ENCODE peak calls at places on chromosomes 2 and 18, in five cellular contexts. T, B, X, L and R are unnamed samples.

GRCh38 chr2:11482473-11483031 is 16.6 kb upstream of the E2F6 start:
- DNase-seq in T (no peak), L (no peak), B (no peak), X (no peak), R (no peak)

GRCh38 chr2:218028562-218029348 is 26.0 kb upstream of the TNS1 start:
- DNase-seq in T (peak), X (no peak), B (no peak), L (peak), R (no peak)

GRCh38 chr18:59383831-59384230 is 24.8 kb upstream of the LMAN1 start:
- DNase-seq in B (no peak), X (no peak), T (no peak), L (no peak), R (no peak)

GRCh38 chr18:58091099-58091611 is 47.1 kb downstream of the NEDD4L start:
- DNase-seq in L (no peak), T (no peak), X (no peak), B (no peak), R (no peak)

GRCh38 chr2:62996534-62997186 is 54.0 kb upstream of the OTX1 start:
- DNase-seq in T (no peak), B (no peak), L (no peak), X (no peak), R (no peak)

GRCh38 chr2:131104487-131105155 is 515 bp upstream of the PLEKHB2 start:
- DNase-seq in L (no peak), T (peak), B (peak), X (peak), R (peak)

GRCh38 chr2:147844691-147845607 is at the start of gene ACVR2A:
- DNase-seq in X (peak), B (peak), L (peak), T (peak), R (peak)

GRCh38 chr2:20198001-20198400 is 26.9 kb downstream of the SDC1 start:
- DNase-seq in T (no peak), L (peak), X (no peak), B (no peak), R (no peak)

GRCh38 chr2:109372614-109373013 is 241.2 kb downstream of the SEPTIN10 start:
- DNase-seq in L (no peak), B (no peak), T (peak), X (no peak), R (no peak)

GRCh38 chr2:218895326-218895725 is 14.7 kb downstream of the WNT10A start:
- DNase-seq in T (no peak), L (no peak), B (no peak), X (no peak), R (no peak)

GRCh38 chr18:42649636-42650035 is 465.8 kb downstream of the RIT2 start:
- DNase-seq in X (no peak), L (no peak), T (no peak), B (no peak), R (no peak)

GRCh38 chr18:64165906-64166305 is 17.0 kb upstream of the LINC00305 start:
- DNase-seq in L (no peak), X (peak), B (no peak), T (no peak), R (no peak)

GRCh38 chr18:60259052-60259681 is 113.4 kb downstream of the MC4R start:
- DNase-seq in B (no peak), T (no peak), L (no peak), X (no peak), R (no peak)

GRCh38 chr2:127662937-127663565 is 12.3 kb downstream of the LIMS2 start:
- DNase-seq in L (no peak), T (peak), X (no peak), B (peak), R (peak)

GRCh38 chr2:155965415-155966070 is 367.0 kb downstream of the NR4A2 start:
- DNase-seq in T (no peak), L (no peak), B (no peak), X (no peak), R (no peak)

GRCh38 chr2:24409700-24410556 is 49.6 kb upstream of the ITSN2 start:
- DNase-seq in L (peak), B (no peak), T (no peak), X (peak), R (no peak)

GRCh38 chr18:43170586-43170985 is 55.1 kb upstream of the RIT2 start:
- DNase-seq in B (no peak), X (no peak), L (no peak), T (no peak), R (no peak)

GRCh38 chr2:68027959-68028358 is 34.8 kb downstream of the C1D start:
- DNase-seq in L (no peak), B (no peak), X (no peak), T (no peak), R (no peak)
- TF ChIP-seq CTCF in L (no peak), B (no peak), X (no peak), T (no peak), R (no peak)

DNA sequence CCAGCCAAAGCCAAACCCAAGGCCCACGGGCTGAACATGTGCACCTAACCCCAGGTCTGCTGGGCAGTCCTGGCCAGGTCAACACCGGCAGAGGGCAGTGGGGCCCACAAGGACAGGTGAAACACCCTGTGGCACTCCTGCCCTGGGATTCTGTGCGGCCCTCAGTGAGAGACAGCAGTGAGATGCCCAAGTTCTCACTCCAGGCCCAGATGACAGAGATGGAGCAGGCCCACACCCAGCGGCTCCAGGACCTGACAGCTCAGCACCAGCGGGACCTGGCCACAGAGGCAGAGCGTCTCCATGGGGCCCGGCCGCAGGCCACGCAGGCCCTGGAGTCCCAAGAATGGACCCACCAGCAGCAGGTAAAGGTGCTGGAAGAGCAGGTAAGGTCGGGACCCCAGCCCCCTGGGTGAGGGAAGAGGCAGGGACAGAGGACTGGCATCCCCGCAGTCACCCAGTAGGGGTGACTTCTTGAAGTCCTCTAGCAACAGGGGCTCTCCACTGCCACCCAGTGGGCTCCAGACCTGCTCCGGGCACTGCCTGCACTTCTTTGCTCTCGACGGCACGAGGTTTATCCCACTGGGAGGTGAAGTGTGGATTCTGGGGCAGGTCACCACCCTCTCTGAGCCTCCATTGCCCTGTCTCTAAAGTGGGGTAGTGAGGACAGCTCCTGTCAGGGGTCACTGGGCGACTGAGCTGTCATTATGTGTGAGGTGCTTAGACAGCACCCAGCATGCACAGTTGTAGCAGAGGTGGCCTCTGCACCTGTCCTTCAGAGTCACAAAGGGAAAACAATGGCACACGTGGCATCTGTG is 8.8 kb upstream of the SNED1 start:
- DNase-seq in X (peak), L (no peak), B (peak), T (peak), R (no peak)
- TF ChIP-seq CTCF in X (peak), L (no peak), B (peak), T (no peak), R (no peak)

DNA sequence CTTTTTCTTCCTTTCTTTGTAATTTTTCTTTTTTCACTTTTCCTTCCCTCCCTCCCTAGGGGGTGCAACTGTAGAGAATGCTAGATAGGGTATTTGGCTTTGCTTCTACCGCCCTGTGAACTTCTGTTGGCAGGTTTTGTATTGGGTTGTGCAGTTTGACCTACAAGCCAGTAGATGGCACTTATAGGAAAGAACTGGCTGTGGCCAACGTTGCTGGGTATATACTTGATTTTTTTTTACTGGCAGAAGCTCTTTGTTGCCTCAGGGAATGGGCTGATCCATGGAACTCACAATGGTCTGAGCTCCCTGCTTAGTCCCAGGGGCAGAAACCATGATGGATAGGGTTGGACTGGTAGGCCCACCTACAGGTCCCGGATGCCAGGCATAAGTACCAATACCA is 1019.5 kb upstream of the LRRTM1 start:
- DNase-seq in L (no peak), B (no peak), X (no peak), T (no peak), R (no peak)
- TF ChIP-seq CTCF in L (no peak), B (peak), X (no peak), T (no peak), R (no peak)

DNA sequence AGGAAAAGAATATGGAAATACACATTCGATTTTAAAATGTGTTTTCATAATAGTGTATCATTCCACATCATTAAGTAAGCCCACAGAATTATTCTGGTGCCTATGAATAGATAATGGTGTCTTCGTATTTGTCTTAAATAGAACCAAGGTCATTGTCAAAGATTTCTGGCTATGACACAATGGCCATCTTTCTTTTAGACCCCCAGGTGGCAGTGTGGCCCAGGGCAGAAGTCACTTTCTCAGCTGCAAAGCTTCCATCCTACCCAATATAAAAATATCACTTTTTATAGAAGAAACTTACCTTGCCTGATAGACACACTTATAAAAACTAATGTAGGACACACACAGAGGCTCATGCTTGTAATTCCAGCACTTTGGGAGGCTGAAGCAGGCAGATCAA is 57.5 kb downstream of the ZRANB3 start:
- DNase-seq in B (no peak), T (no peak), L (no peak), X (peak), R (no peak)
- TF ChIP-seq CTCF in B (peak), T (no peak), L (no peak), X (peak), R (no peak)

DNA sequence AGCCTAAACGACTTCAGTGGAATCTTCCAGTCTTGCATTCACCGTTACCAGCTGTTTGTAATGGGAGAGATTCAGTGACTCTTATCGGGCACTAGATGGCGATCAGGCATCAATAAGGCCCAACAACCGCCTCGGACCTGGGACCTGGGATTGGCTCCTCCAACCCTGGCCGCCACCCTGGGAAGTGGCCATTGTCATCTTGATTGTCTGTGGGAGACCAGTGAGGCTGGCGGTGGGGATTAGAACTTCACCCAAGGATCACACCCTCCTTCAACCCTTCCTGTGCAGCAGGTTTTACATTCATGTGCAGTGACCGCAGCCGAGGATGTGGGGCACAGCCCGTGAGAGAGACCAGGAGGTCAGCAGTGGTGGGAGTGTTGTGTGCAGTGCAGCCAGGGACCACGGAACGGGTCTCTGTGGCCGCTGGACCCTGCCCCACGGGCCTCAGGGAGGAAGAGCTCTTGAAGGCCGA is 85.3 kb downstream of the SPP2 start:
- DNase-seq in L (peak), B (peak), X (peak), T (peak), R (no peak)
- TF ChIP-seq CTCF in L (peak), B (peak), X (peak), T (peak), R (no peak)

DNA sequence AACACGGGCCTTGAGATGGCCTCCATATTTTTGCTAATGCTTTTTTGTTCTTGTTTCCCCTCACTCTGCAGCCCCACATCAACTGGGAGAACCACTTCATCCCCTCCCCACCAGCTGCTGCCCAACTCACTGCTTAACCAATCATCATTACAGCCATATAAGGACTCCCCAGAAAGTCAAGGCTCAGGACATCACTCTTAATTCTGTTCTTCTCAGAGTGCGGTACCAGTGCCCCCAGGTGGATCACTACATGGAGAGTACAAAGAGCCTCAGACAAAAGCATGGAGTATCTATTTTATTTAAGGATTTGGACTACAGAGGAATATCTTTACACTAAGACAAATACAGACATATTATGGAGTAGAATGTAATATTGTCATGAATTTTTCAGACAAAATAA is 340.6 kb downstream of the PAX3 start:
- DNase-seq in T (no peak), B (no peak), X (peak), L (no peak), R (no peak)
- TF ChIP-seq CTCF in T (no peak), B (no peak), X (no peak), L (no peak), R (no peak)

GRCh38 chr2:238874330-238875050 is 26.6 kb downstream of the TWIST2 start:
- DNase-seq in X (no peak), T (peak), B (no peak), L (no peak), R (no peak)
- TF ChIP-seq CTCF in X (peak), T (no peak), B (no peak), L (no peak), R (no peak)

DNA sequence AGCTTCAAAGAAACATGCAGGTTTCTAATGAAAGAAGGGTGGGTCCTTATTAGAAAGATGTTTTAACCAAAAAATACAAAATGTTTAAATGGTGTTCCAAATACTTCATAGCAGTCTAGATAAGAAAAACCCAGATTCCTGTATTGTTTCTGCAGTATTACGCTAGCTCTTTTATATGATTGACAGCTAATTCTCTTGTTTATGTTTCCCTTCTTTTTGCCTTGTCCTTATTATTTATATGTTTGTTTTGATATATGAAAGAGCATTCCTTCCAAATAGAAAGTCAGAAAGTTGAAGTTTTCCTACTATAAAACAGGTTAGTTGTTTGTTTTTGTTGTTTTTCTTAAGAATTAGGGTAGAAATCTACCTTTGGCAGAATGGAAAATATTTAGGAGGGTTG is 41.1 kb upstream of the PNPT1 start:
- DNase-seq in B (no peak), T (no peak), X (no peak), L (no peak), R (no peak)
- TF ChIP-seq CTCF in B (no peak), T (no peak), X (no peak), L (no peak), R (no peak)

DNA sequence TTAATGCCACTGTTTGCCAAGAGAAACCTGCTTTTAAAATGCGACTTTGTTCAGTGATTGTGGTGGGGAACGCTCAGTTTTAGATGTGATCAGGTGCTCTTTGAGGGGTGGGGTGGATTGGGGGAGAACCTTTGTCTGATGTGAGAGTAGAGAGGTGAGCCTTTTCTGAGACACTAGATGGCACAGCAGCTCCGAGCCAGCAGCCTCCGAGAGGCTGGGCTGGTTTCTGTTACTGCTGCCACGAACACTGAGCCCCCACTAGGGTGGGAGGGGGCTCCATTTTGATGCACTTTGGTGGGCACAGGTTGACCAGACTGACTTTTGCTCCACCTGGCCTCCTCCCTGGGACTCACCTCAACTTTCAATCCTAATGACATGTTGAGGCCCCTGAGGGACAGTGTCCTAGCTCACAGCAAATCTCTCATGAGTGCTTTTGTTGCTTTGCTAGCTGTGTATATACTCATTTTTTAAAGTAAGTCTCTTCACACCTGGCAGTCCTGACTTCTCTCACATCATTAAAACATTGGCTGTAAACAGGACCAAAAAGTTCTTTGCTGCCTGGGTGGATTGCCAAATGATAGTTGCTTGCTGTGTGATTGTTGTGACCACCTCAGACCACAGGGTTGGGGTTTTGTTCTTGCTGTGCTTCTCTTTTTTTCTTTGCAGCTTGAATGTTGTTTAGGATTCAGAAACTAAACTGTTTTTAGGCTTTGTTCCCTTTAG is 98.2 kb upstream of the MAP3K20 start:
- DNase-seq in B (no peak), L (no peak), X (no peak), T (no peak), R (no peak)
- TF ChIP-seq CTCF in B (no peak), L (no peak), X (no peak), T (no peak), R (no peak)